ENCODE peak calls at places on chromosomes 13 and 19, in nine cellular contexts. B, N, T, W, E, C, Q, Y and O are unnamed samples.

GRCh38 chr19:3479177-3479818 is 1.0 kb downstream of the SMIM24 start:
- DNase-seq in Q (no peak), E (peak), T (no peak), B (peak), C (no peak), Y (peak), N (no peak), W (no peak), O (peak)

GRCh38 chr19:45156231-45156630 is 4.6 kb downstream of the NKPD1 start:
- DNase-seq in N (no peak), B (no peak), C (no peak), Y (no peak), E (no peak), W (no peak), Q (no peak), T (no peak), O (no peak)

GRCh38 chr19:15372470-15372869 is 7.1 kb downstream of the AKAP8 start:
- DNase-seq in T (no peak), C (no peak), W (no peak), B (no peak), E (peak), Q (no peak), N (no peak), Y (no peak), O (no peak)

GRCh38 chr19:6767081-6767356 is 216 bp downstream of the SH2D3A start:
- DNase-seq in Q (peak), C (no peak), T (no peak), B (no peak), Y (peak), E (no peak), N (no peak), W (no peak), O (no peak)

GRCh38 chr19:29837448-29837961 is 25.7 kb downstream of the CCNE1 start:
- DNase-seq in C (no peak), N (no peak), W (no peak), Y (peak), E (peak), T (no peak), Q (no peak), B (peak), O (peak)

GRCh38 chr13:68550330-68550729 is 1320.2 kb upstream of the PCDH9 start:
- DNase-seq in Y (no peak), N (no peak), T (no peak), W (no peak), E (no peak), B (no peak), C (no peak), Q (no peak), O (no peak)

GRCh38 chr19:44903602-44904425 is 1.8 kb upstream of the APOE start:
- DNase-seq in E (peak), N (peak), Q (peak), C (peak), W (peak), B (peak), Y (peak), T (peak), O (peak)

GRCh38 chr13:59915252-59915651 is 248.5 kb downstream of the DIAPH3 start:
- DNase-seq in C (no peak), Y (no peak), B (no peak), W (no peak), N (no peak), Q (no peak), T (no peak), E (no peak), O (no peak)

GRCh38 chr19:48398329-48399235 is 5.1 kb downstream of the GRIN2D start:
- DNase-seq in Y (peak), W (peak), C (peak), B (peak), T (peak), Q (peak), N (peak), E (peak), O (peak)

GRCh38 chr13:62033932-62034331 is 618.3 kb upstream of the PCDH20 start:
- DNase-seq in T (no peak), Q (no peak), E (no peak), B (no peak), W (no peak), N (no peak), Y (no peak), C (no peak), O (no peak)

GRCh38 chr13:42107006-42107405 is 58.6 kb downstream of the DGKH start:
- DNase-seq in T (no peak), E (no peak), B (no peak), N (no peak), Q (no peak), Y (no peak), C (no peak), W (no peak), O (no peak)

GRCh38 chr13:30121666-30122065 is 185.7 kb downstream of the KATNAL1 start:
- DNase-seq in C (no peak), Y (no peak), W (no peak), Q (no peak), B (no peak), N (no peak), T (no peak), E (no peak), O (no peak)

GRCh38 chr13:35741657-35742056 is 265.2 kb upstream of the MAB21L1 start:
- DNase-seq in T (no peak), Y (no peak), B (no peak), E (no peak), C (no peak), N (no peak), Q (no peak), W (no peak), O (no peak)

GRCh38 chr13:43285891-43286602 is 262.7 kb downstream of the DNAJC15 start:
- DNase-seq in N (no peak), T (peak), B (no peak), W (no peak), C (peak), Y (no peak), E (no peak), Q (no peak), O (no peak)

GRCh38 chr19:37077615-37077928 is 661 bp upstream of the ZNF420 start:
- DNase-seq in W (no peak), Q (no peak), C (no peak), B (no peak), T (peak), E (no peak), N (no peak), Y (no peak), O (no peak)

GRCh38 chr13:40664100-40665060 is 2.1 kb downstream of the FOXO1 start:
- DNase-seq in C (peak), T (no peak), N (peak), W (peak), B (peak), E (peak), Q (no peak), Y (peak), O (peak)

GRCh38 chr13:100454876-100455275 is 133.7 kb downstream of the GGACT start:
- DNase-seq in E (no peak), W (no peak), B (no peak), Q (no peak), C (peak), Y (no peak), N (peak), T (no peak), O (no peak)

GRCh38 chr19:40674291-40674690 is 16.2 kb downstream of the NUMBL start:
- DNase-seq in C (no peak), W (no peak), B (no peak), Y (no peak), T (no peak), E (no peak), Q (no peak), N (no peak), O (no peak)

GRCh38 chr13:101649490-101650126 is 197.1 kb downstream of the ITGBL1 start:
- DNase-seq in B (no peak), C (peak), N (peak), Y (no peak), E (no peak), W (no peak), Q (no peak), T (no peak), O (no peak)

GRCh38 chr13:98453254-98453843 is 123.6 kb downstream of the STK24 start:
- DNase-seq in Y (no peak), B (no peak), E (no peak), N (no peak), C (peak), W (no peak), T (peak), Q (no peak), O (no peak)

GRCh38 chr19:10193666-10194499 is 870 bp downstream of the DNMT1 start:
- DNase-seq in W (no peak), N (peak), Q (no peak), Y (no peak), E (peak), B (peak), C (peak), T (no peak), O (peak)

GRCh38 chr19:7340959-7341837 is 7.5 kb upstream of the ARHGEF18 start:
- DNase-seq in B (peak), T (peak), W (peak), Q (peak), Y (peak), C (peak), E (peak), N (peak), O (peak)

GRCh38 chr13:102678339-102679122 is 16.3 kb downstream of the METTL21C start:
- DNase-seq in Y (no peak), Q (no peak), W (no peak), B (no peak), E (no peak), C (no peak), T (no peak), N (no peak), O (no peak)

GRCh38 chr13:76720827-76721226 is 165.4 kb downstream of the KCTD12 start:
- DNase-seq in T (no peak), B (no peak), Q (no peak), Y (no peak), W (no peak), N (no peak), E (no peak), C (no peak), O (no peak)

GRCh38 chr13:52353116-52353718 is 52.8 kb downstream of the THSD1 start:
- DNase-seq in Q (no peak), C (peak), W (no peak), T (no peak), E (no peak), Y (no peak), B (no peak), N (peak), O (no peak)

GRCh38 chr13:21668665-21669599 is 1.9 kb upstream of the FGF9 start:
- DNase-seq in C (peak), T (peak), N (peak), E (peak), Q (no peak), B (peak), W (peak), Y (peak), O (peak)

GRCh38 chr13:76861859-76862258 is 24.3 kb downstream of the KCTD12 start:
- DNase-seq in Q (no peak), Y (no peak), N (no peak), E (no peak), W (no peak), B (no peak), C (no peak), T (no peak), O (no peak)

GRCh38 chr19:53982611-53983010 is 8.8 kb upstream of the CACNG6 start:
- DNase-seq in E (peak), N (peak), Y (no peak), C (no peak), B (no peak), Q (no peak), T (no peak), W (no peak), O (no peak)

GRCh38 chr13:63696055-63696454 is 2280.4 kb upstream of the PCDH20 start:
- DNase-seq in Y (no peak), W (no peak), E (no peak), T (no peak), B (no peak), C (no peak), Q (no peak), N (peak), O (no peak)

GRCh38 chr19:16830679-16831078 is 1.5 kb downstream of the SIN3B start:
- DNase-seq in C (peak), Y (no peak), Q (no peak), B (no peak), N (peak), W (no peak), E (no peak), T (peak), O (no peak)

GRCh38 chr19:45863840-45864628 is at the start of gene FOXA3:
- DNase-seq in B (peak), Q (no peak), T (no peak), N (peak), E (peak), C (no peak), W (no peak), Y (peak), O (peak)

GRCh38 chr19:7705387-7706187 is 3.7 kb upstream of the FCER2 start:
- DNase-seq in W (no peak), N (no peak), T (no peak), Y (peak), Q (no peak), B (peak), E (peak), C (no peak), O (peak)

GRCh38 chr13:94305463-94305862 is 174.0 kb downstream of the DCT start:
- DNase-seq in Q (no peak), Y (no peak), B (no peak), W (no peak), T (no peak), N (peak), E (no peak), C (peak), O (no peak)

GRCh38 chr13:44044544-44045178 is 165.0 kb downstream of the LACC1 start:
- DNase-seq in C (no peak), W (no peak), Y (no peak), T (peak), E (no peak), B (no peak), N (no peak), Q (no peak), O (no peak)

GRCh38 chr13:112711528-112712265 is 21.9 kb downstream of the ATP11A start:
- DNase-seq in B (no peak), E (no peak), N (peak), W (peak), C (peak), Q (no peak), Y (peak), T (peak), O (peak)

GRCh38 chr19:12828494-12828893 is 5.9 kb downstream of the RTBDN start:
- DNase-seq in Y (peak), C (no peak), T (peak), E (peak), Q (no peak), W (no peak), B (no peak), N (peak), O (peak)

GRCh38 chr19:24166055-24166454 is 79.1 kb downstream of the ZNF254 start:
- DNase-seq in B (no peak), T (no peak), E (no peak), W (no peak), Q (no peak), N (peak), Y (no peak), C (peak), O (no peak)

GRCh38 chr19:11570039-11570462 is 7.4 kb downstream of the ACP5 start:
- DNase-seq in Q (no peak), Y (peak), C (no peak), W (no peak), B (no peak), E (no peak), T (no peak), N (no peak), O (no peak)